ENCODE peak calls at places on chromosomes 13 and 19, in six cellular contexts. E is effector CD4-positive, alpha-beta T cell; I is amniotic stem cell; V is AG08395; F is heart right ventricle; D is AG10803. L is an unnamed sample.

GRCh38 chr13:23620211-23620610 is 50.0 kb downstream of the TNFRSF19 start:
- DNase-seq in E (no peak), I (no peak), V (no peak), F (no peak), D (no peak), L (no peak)

GRCh38 chr13:98741741-98742435 is 10.6 kb downstream of the SLC15A1 start:
- DNase-seq in E (no peak), I (no peak), V (peak; percentile 40), F (no peak), D (peak; percentile 55), L (no peak)

GRCh38 chr19:3336680-3337523 is 29.5 kb upstream of the NFIC start:
- DNase-seq in E (no peak), I (no peak), V (peak; percentile 41), F (peak; percentile 83), D (peak; percentile 60), L (peak; percentile 84)

GRCh38 chr19:51664997-51665396 is 18.4 kb upstream of the SIGLEC14 start:
- DNase-seq in E (no peak), I (no peak), V (no peak), F (no peak), D (no peak), L (no peak)

GRCh38 chr13:51764184-51765141 is 39.5 kb downstream of the DHRS12 start:
- DNase-seq in E (peak; percentile 43), I (no peak), V (peak; percentile 68), F (peak; percentile 70), D (peak; percentile 43), L (peak; percentile 50)

GRCh38 chr19:11254662-11255061 is 7.7 kb downstream of the DOCK6 start:
- DNase-seq in E (no peak), I (no peak), V (no peak), F (no peak), D (no peak), L (no peak)

GRCh38 chr13:60260440-60260839 is 96.7 kb upstream of the DIAPH3 start:
- DNase-seq in E (no peak), I (no peak), V (no peak), F (no peak), D (no peak), L (no peak)

GRCh38 chr19:13978306-13978705 is 26.0 kb downstream of the DCAF15 start:
- DNase-seq in E (no peak), I (no peak), V (peak; percentile 58), F (peak; percentile 87), D (no peak), L (peak; percentile 81)

GRCh38 chr13:32829676-32830091 is 186.5 kb upstream of the KL start:
- DNase-seq in E (no peak), I (peak; percentile 5), V (peak; percentile 26), F (no peak), D (peak; percentile 29), L (no peak)

GRCh38 chr19:33620611-33621010 is 1.1 kb upstream of the CHST8 start:
- DNase-seq in E (no peak), I (no peak), V (no peak), F (no peak), D (no peak), L (no peak)

GRCh38 chr13:81078048-81078447 is 737.1 kb upstream of the SPRY2 start:
- DNase-seq in E (no peak), I (no peak), V (no peak), F (no peak), D (no peak), L (no peak)

GRCh38 chr13:63680704-63681103 is 2265.1 kb upstream of the PCDH20 start:
- DNase-seq in E (no peak), I (no peak), V (no peak), F (no peak), D (no peak), L (no peak)

GRCh38 chr19:2462635-2463421 is 6.1 kb upstream of the LMNB2 start:
- DNase-seq in E (no peak), I (peak; percentile 85), V (peak; percentile 93), F (peak; percentile 93), D (peak; percentile 99), L (peak; percentile 85)

GRCh38 chr19:8148410-8149231 is 771 bp downstream of the FBN3 start:
- DNase-seq in E (no peak), I (no peak), V (no peak), F (no peak), D (no peak), L (no peak)